ENCODE peak calls at places on chromosomes 16 and 17, in seven cellular contexts. Q, N, V, L, E, O and U are unnamed samples.

GRCh38 chr17:45722161-45722560 is 62.0 kb upstream of the CRHR1 start:
- DNase-seq in L (no peak), N (no peak), E (peak), V (peak), Q (no peak), O (peak), U (peak)

GRCh38 chr17:57890857-57891232 is 41.0 kb upstream of the MRPS23 start:
- DNase-seq in E (no peak), N (no peak), Q (no peak), O (no peak), V (no peak), L (no peak), U (no peak)

GRCh38 chr17:2421315-2422147 is 20.7 kb upstream of the MNT start:
- DNase-seq in E (no peak), L (no peak), N (no peak), V (peak), Q (no peak), O (no peak), U (no peak)

GRCh38 chr16:77223184-77223583 is 24.0 kb downstream of the SYCE1L start:
- DNase-seq in V (peak), N (peak), L (no peak), Q (no peak), E (no peak), O (no peak), U (no peak)

GRCh38 chr16:49858200-49859129 is 2.6 kb upstream of the ZNF423 start:
- DNase-seq in N (peak), L (peak), V (peak), Q (no peak), O (no peak), E (peak), U (no peak)

GRCh38 chr17:56653877-56654276 is 60.4 kb downstream of the NOG start:
- DNase-seq in N (peak), V (no peak), E (no peak), O (no peak), Q (no peak), L (no peak), U (peak)

GRCh38 chr17:29664743-29665479 is 42.2 kb upstream of the CORO6 start:
- DNase-seq in L (no peak), N (no peak), E (no peak), V (no peak), O (no peak), Q (no peak), U (no peak)

GRCh38 chr16:24674877-24675276 is 54.6 kb upstream of the TNRC6A start:
- DNase-seq in O (no peak), L (no peak), N (no peak), V (no peak), Q (no peak), E (no peak), U (no peak)

GRCh38 chr17:39729280-39729851 is 966 bp downstream of the MIEN1 start:
- DNase-seq in V (no peak), E (no peak), Q (no peak), L (no peak), O (no peak), N (no peak), U (no peak)

GRCh38 chr17:39916918-39917317 is 1.5 kb downstream of the GSDMB start:
- DNase-seq in L (no peak), E (no peak), O (peak), N (no peak), Q (no peak), V (no peak), U (no peak)

GRCh38 chr16:11698271-11698689 is 30.0 kb downstream of the SNN start:
- DNase-seq in V (peak), O (no peak), N (no peak), Q (no peak), E (no peak), L (no peak), U (no peak)

GRCh38 chr16:57688487-57688986 is 6.1 kb upstream of the DRC7 start:
- DNase-seq in L (no peak), Q (no peak), V (peak), O (peak), E (peak), N (no peak), U (no peak)

GRCh38 chr16:79316004-79316458 is 284.5 kb downstream of the MAF start:
- DNase-seq in N (no peak), Q (no peak), L (no peak), E (no peak), V (no peak), O (no peak), U (no peak)

GRCh38 chr17:1785925-1786324 is 24.1 kb downstream of the SERPINF1 start:
- DNase-seq in N (no peak), L (no peak), Q (no peak), V (no peak), O (no peak), E (no peak), U (no peak)

GRCh38 chr17:17377568-17377967 is 74.4 kb downstream of the NT5M start:
- DNase-seq in L (no peak), Q (no peak), N (no peak), V (no peak), E (no peak), O (no peak), U (no peak)

GRCh38 chr17:36673637-36674277 is 72.4 kb downstream of the MRM1 start:
- DNase-seq in E (no peak), Q (no peak), N (peak), O (no peak), L (no peak), V (no peak), U (no peak)

GRCh38 chr17:43852571-43852970 is 5.6 kb downstream of the CD300LG start:
- DNase-seq in V (no peak), O (no peak), E (peak), L (no peak), N (no peak), Q (no peak), U (no peak)

GRCh38 chr17:7440823-7441174 is 1.5 kb downstream of the FGF11 start:
- DNase-seq in L (peak), O (no peak), E (no peak), Q (no peak), N (no peak), V (no peak), U (no peak)

GRCh38 chr17:21242026-21242700 is 11.0 kb downstream of the NATD1 start:
- DNase-seq in O (peak), L (no peak), Q (no peak), N (no peak), E (no peak), V (no peak), U (no peak)

GRCh38 chr17:20611314-20611713 is 31.8 kb downstream of the CDRT15L2 start:
- DNase-seq in Q (no peak), E (no peak), V (no peak), N (no peak), O (no peak), L (no peak), U (no peak)

GRCh38 chr17:7081341-7082062 is 1.5 kb upstream of the CLEC10A start:
- DNase-seq in O (no peak), Q (peak), E (peak), V (peak), N (peak), L (no peak), U (no peak)

GRCh38 chr17:66491213-66491612 is 188.8 kb downstream of the PRKCA start:
- DNase-seq in N (peak), L (no peak), O (no peak), V (no peak), Q (no peak), E (no peak), U (no peak)

GRCh38 chr17:60472449-60472848 is 50.2 kb downstream of the CHCT1 start:
- DNase-seq in Q (no peak), V (no peak), E (no peak), N (no peak), O (no peak), L (no peak), U (no peak)

GRCh38 chr16:2819179-2819938 is 2.3 kb downstream of the PRSS21 start:
- DNase-seq in L (peak), E (peak), V (peak), Q (no peak), N (no peak), O (no peak), U (no peak)

GRCh38 chr16:4625617-4626159 is 1.1 kb downstream of the MGRN1 start:
- DNase-seq in V (no peak), N (no peak), E (no peak), Q (no peak), O (no peak), L (no peak), U (no peak)

GRCh38 chr17:45229681-45230409 is 8.2 kb downstream of the FMNL1 start:
- DNase-seq in L (peak), O (no peak), V (peak), E (no peak), N (no peak), Q (no peak), U (no peak)

GRCh38 chr17:4394208-4395110 is 28.0 kb upstream of the UBE2G1 start:
- DNase-seq in E (no peak), L (no peak), V (no peak), Q (no peak), O (no peak), N (no peak), U (no peak)

GRCh38 chr17:75350029-75350428 is 55.4 kb downstream of the GRB2 start:
- DNase-seq in E (no peak), V (no peak), Q (no peak), N (no peak), O (no peak), L (no peak), U (no peak)

GRCh38 chr17:18262111-18262510 is 1.6 kb downstream of the MIEF2 start:
- DNase-seq in L (no peak), N (no peak), O (no peak), E (no peak), V (no peak), Q (no peak), U (no peak)

GRCh38 chr17:57553991-57554825 is 190.9 kb downstream of the CCDC182 start:
- DNase-seq in E (no peak), N (peak), L (peak), O (no peak), V (no peak), Q (no peak), U (no peak)

GRCh38 chr17:29589524-29590260 is at the start of gene GIT1:
- DNase-seq in E (peak), N (peak), L (peak), V (peak), Q (peak), O (peak), U (no peak)

GRCh38 chr16:1918312-1918889 is at the start of gene HS3ST6:
- DNase-seq in N (no peak), E (no peak), O (no peak), V (no peak), Q (no peak), L (no peak), U (no peak)

GRCh38 chr17:60396412-60396811 is 4.5 kb upstream of the USP32 start:
- DNase-seq in E (no peak), O (no peak), N (no peak), Q (no peak), L (no peak), V (no peak), U (no peak)

GRCh38 chr17:80890551-80890930 is 101.1 kb upstream of the CHMP6 start:
- DNase-seq in Q (no peak), V (no peak), E (no peak), N (no peak), O (no peak), L (no peak), U (no peak)
- H3K4me3 ChIP-seq in Q (peak), V (no peak), E (no peak), N (no peak), O (no peak), L (no peak), U (no peak)

GRCh38 chr17:82230627-82231311 is 1.9 kb downstream of the SLC16A3 start:
- DNase-seq in E (peak), O (no peak), N (no peak), L (peak), V (peak), Q (peak), U (no peak)

GRCh38 chr17:82231562-82232321 is 2.9 kb downstream of the SLC16A3 start:
- DNase-seq in O (peak), V (no peak), Q (peak), L (peak), N (no peak), E (peak), U (no peak)

GRCh38 chr17:82231312-82231561 is 2.4 kb downstream of the SLC16A3 start:
- DNase-seq in Q (no peak), L (no peak), N (no peak), V (no peak), O (no peak), E (no peak), U (no peak)

GRCh38 chr17:82232876-82233785 is 4.3 kb downstream of the SLC16A3 start:
- DNase-seq in V (no peak), E (peak), L (peak), Q (no peak), N (no peak), O (no peak), U (no peak)

GRCh38 chr17:82232322-82232785 is 3.5 kb downstream of the SLC16A3 start:
- DNase-seq in N (no peak), V (no peak), Q (no peak), L (no peak), E (no peak), O (no peak), U (no peak)
- H3K4me3 ChIP-seq in N (no peak), V (no peak), Q (no peak), L (peak), E (peak), O (no peak), U (peak)

GRCh38 chr17:78723957-78724356 is 58.1 kb downstream of the CYTH1 start:
- DNase-seq in L (no peak), O (no peak), V (peak), E (no peak), N (no peak), Q (no peak), U (no peak)
- H3K4me3 ChIP-seq in L (no peak), O (no peak), V (no peak), E (no peak), N (no peak), Q (peak), U (no peak)

DNA sequence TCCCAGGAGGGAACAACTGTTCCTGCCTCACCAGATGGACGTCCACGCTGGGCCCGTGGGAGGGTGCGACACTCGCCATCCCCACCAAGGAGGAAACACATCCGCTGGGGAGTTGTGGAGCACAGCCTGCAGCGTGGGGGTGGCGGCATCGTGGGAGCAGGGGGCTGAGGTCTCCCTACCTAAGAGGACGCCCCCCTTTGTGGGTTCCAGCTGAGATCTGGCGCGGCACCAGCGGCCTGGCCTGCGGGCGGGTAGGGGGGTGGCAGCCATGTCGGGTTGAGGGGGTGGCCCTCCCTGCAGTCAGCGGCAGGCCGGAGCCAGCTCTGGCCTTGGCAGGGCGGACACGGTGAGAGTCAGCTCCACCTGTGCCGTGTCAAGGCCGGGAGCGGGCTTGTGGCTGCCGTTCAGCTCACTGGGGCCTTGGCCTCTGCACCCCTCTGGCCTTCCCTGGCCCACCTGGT is 116.7 kb upstream of the CIBAR2 start:
- DNase-seq in O (no peak), N (no peak), E (no peak), Q (no peak), L (no peak), V (no peak), U (no peak)
- H3K4me3 ChIP-seq in O (no peak), N (no peak), E (no peak), Q (no peak), L (no peak), V (no peak), U (no peak)